ENCODE peak calls at places on chromosomes 7 and 10, in four cellular contexts. A is psoas muscle, K is upper lobe of left lung, O is transverse colon. R is an unnamed sample. For H3K4me1, the result is how much of the 10 kb centered on the place peaks cover.

GRCh38 chr7:116670409-116671036 is 1.5 kb upstream of the MET start:
- DNase-seq in A (no peak), K (no peak), O (no peak), R (no peak)

GRCh38 chr7:25964483-25964961 is 187.5 kb upstream of the NFE2L3 start:
- DNase-seq in K (no peak), O (peak), A (no peak), R (no peak)

GRCh38 chr10:91088300-91089140 is 131.9 kb upstream of the PCGF5 start:
- DNase-seq in O (no peak), A (no peak), K (no peak), R (no peak)

GRCh38 chr10:132627736-132628512 is 90.3 kb downstream of the INPP5A start:
- DNase-seq in O (no peak), K (no peak), A (peak), R (no peak)

GRCh38 chr10:72122221-72122620 is 33.9 kb upstream of the SPOCK2 start:
- DNase-seq in A (no peak), K (no peak), O (no peak), R (no peak)

GRCh38 chr10:78461333-78461732 is 427.7 kb downstream of the RPS24 start:
- DNase-seq in A (no peak), K (no peak), O (no peak), R (peak)

GRCh38 chr10:86655173-86655540 is 810 bp downstream of the OPN4 start:
- DNase-seq in K (no peak), O (no peak), A (no peak), R (peak)

GRCh38 chr10:3407208-3407607 is 234.6 kb upstream of the PITRM1 start:
- DNase-seq in A (no peak), K (no peak), O (no peak), R (no peak)

GRCh38 chr7:80809545-80809944 is 109.3 kb downstream of the SEMA3C start:
- DNase-seq in A (no peak), K (no peak), O (no peak), R (no peak)

DNA sequence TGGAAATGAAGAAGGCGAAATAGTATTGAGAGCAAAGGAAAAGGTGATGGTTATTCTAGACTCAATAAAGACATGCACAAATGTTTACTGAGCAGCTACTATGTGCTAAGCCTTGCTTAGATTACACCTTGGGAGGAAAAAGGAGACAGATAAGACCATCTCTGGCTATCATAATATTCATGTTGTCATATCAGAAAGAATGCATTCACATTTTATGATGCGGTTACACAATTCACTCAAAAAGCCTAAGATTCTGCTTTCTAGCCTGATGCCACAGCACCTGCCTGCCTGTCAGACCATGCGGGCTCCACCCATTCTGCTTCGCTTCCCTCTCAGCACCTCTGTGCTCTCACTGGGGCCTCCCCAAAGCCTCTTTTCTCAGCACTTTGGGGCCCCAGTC is 100.9 kb downstream of the JCAD start:
- DNase-seq in K (no peak), O (no peak), A (no peak), R (no peak)
- H3K27ac ChIP-seq in K (no peak), O (no peak), A (peak), R (no peak)

GRCh38 chr10:126781817-126782216 is 111.3 kb upstream of the C10orf90 start:
- DNase-seq in A (no peak), K (no peak), O (no peak), R (no peak)

GRCh38 chr10:126777726-126778125 is 107.2 kb upstream of the C10orf90 start:
- DNase-seq in A (no peak), K (no peak), O (no peak), R (no peak)
- H3K4me1 ChIP-seq in A (under half), K (under half), O (under half), R (under half)

GRCh38 chr7:499853-500485 is 19.7 kb downstream of the PDGFA start:
- DNase-seq in K (peak), O (no peak), A (peak), R (no peak)

GRCh38 chr7:497346-497745 is 22.3 kb downstream of the PDGFA start:
- DNase-seq in A (peak), K (peak), O (no peak), R (no peak)

GRCh38 chr7:497946-498655 is 21.5 kb downstream of the PDGFA start:
- DNase-seq in K (no peak), A (peak), O (no peak), R (no peak)

GRCh38 chr7:500521-501420 is 18.9 kb downstream of the PDGFA start:
- DNase-seq in O (no peak), K (peak), A (peak), R (no peak)

DNA sequence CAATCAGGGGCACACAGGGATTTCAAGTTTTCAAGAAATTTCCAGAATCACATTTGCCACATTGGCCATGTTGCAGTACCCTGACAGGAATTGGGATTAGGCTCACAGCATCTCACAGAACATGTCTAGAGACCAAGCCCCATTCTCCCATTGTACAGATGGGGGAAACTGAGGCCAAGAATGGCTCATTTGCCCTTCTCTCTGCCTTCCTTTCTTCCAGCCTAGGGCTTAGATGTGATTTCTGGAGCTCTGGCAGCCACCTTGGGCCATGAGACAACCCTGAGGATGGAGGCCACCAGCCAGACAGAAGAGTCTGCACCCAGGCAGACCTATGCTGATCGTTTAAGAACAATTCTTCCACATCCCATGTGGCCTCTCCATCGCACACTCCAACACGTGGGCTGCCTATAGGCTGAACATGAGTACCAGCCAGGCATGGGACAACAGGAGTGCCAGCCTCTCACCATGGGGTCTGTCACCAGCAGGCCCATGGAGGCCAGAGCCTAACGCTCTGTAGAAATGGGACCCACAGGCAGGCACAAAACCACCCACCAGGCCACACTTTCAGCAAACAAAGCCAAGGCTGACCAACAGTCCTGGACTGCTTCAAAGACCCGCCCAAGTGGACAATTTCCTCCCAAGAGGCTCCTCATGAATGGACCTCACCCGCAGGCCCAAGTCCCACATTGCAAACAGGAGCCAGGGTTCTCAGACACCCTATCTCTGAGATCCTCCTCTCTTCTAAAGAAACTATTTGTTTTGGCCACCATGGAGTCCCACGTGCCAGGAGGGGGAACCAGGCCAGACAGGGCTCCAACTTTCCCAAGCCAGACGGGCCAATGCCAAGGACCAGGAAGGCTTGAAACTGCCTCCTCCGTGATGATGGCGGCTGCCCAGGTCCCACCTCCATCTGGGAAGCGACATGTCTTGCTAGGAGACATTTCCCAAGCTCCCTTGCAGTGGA is 20.7 kb downstream of the PDGFA start:
- DNase-seq in A (peak), O (no peak), K (no peak), R (no peak)
- H3K27ac ChIP-seq in A (no peak), O (no peak), K (no peak), R (no peak)

DNA sequence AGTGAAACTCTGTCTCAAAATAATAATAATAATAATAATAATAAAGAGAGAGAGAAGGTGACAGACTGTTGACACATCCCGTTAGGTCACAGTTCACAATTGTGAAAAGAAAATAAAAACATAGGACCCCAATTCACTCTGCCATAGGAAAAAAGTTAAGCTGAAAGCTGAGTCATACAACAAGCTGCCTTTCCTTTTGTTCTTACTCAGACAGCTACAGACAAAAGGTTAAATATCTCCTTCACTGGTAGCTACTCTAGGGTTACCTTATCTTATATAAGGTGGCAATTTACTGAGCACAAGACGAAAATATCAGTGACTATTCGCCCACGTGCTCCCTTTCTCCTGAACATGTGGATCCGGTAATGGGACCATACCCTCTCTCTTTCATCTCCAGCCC is 17.5 kb downstream of the TUBAL3 start:
- DNase-seq in K (no peak), O (no peak), A (no peak), R (no peak)
- H3K4me1 ChIP-seq in K (under half), O (under half), A (under half), R (under half)

DNA sequence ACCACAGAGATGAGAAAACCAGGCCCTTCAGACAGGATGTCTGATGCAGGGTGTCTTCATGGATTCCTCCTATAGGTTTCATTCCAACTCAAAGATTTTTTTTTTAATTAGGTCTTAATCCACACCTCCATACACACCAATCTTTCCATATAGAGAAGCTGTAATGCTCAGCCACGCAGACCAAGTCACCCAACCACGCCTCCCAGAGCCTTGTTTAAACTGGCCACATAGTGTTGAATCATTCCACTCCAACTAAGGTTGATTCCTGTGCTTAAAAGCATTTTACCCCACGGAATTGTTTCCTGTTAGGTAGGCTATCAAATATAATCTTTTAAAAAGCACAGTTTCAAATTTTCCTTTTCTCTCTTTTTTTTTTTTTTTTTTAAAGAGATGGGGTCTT is 153.6 kb downstream of the TYW1B start:
- DNase-seq in K (no peak), A (no peak), O (no peak), R (no peak)
- H3K27ac ChIP-seq in K (no peak), A (no peak), O (no peak), R (no peak)

GRCh38 chr10:113019096-113019495 is 69.0 kb downstream of the TCF7L2 start:
- DNase-seq in A (no peak), K (no peak), O (no peak), R (no peak)
- H3K4me1 ChIP-seq in A (under half), K (under half), O (under half), R (under half)

GRCh38 chr7:50657341-50657873 is 92.2 kb upstream of the DDC start:
- DNase-seq in O (peak), A (peak), K (no peak), R (peak)

GRCh38 chr7:50653997-50654425 is 88.8 kb upstream of the DDC start:
- DNase-seq in K (no peak), O (peak), A (peak), R (peak)

GRCh38 chr7:50656141-50656895 is 91.1 kb upstream of the DDC start:
- DNase-seq in K (no peak), O (peak), A (peak), R (no peak)

GRCh38 chr7:50655020-50655419 is 89.8 kb upstream of the DDC start:
- DNase-seq in K (no peak), O (no peak), A (no peak), R (no peak)

DNA sequence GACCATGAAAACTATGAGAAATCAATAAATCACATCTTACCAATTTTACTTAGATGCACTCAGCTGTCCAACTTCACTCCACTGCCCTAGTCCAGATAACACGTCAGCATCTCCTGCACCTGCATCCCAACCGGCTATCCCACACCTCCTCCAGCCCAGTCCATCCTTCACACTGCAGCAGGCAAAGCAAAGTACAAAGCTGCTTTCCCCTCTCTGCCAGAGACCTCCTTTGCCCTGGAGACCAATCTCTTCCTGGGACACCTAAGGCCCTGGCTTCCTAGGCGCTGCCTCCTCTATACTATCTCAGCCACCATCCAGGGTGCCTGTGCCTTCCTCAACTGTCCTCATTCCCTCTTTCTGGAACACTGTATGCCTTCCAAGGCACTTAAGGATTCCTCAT is 90.3 kb upstream of the DDC start:
- DNase-seq in O (no peak), A (no peak), K (no peak), R (no peak)
- H3K27ac ChIP-seq in O (peak), A (peak), K (peak), R (no peak)

GRCh38 chr7:92723205-92723604 is 113.2 kb downstream of the CDK6 start:
- DNase-seq in O (no peak), K (no peak), A (no peak), R (no peak)

GRCh38 chr7:92717982-92718716 is 118.2 kb downstream of the CDK6 start:
- DNase-seq in K (no peak), O (peak), A (peak), R (no peak)

GRCh38 chr7:92717601-92717981 is 118.8 kb downstream of the CDK6 start:
- DNase-seq in A (no peak), O (no peak), K (no peak), R (no peak)

GRCh38 chr7:92722541-92722940 is 113.8 kb downstream of the CDK6 start:
- DNase-seq in K (no peak), A (no peak), O (no peak), R (no peak)

GRCh38 chr7:92720604-92721350 is 115.6 kb downstream of the CDK6 start:
- DNase-seq in O (no peak), A (no peak), K (no peak), R (no peak)
- H3K4me1 ChIP-seq in O (under half), A (under half), K (under half), R (under half)

DNA sequence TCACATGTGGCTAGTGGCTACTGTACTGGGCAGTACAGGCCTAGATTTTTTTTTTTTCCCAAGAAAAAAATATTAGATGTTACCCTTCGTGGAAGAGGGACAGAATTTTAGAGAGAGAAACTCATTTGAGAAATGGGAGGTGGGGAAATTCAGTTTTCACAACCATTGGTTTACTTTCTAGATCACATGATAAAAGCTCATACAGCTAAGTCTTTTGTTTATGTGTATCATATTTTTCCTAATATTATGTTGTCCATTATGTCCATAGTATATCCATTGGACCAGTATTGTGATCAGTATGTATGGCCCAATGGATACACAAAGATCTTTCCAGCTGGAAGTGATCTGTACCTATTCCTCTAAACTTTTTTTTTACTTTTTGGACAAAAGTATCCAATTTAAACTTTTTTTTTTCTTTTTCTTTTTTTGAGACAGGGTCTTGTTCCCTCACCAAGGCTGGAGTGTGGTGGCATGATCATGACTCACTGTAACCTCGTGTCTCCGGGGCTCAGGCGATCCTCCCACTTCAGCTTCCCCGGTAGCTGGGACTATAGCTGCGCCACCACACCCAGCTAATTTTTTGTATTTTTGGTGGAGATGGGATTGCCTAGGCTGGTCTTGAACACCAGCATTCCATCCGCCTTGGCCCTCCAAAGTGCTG is 4.1 kb downstream of the CALU start:
- DNase-seq in O (no peak), K (no peak), A (no peak), R (no peak)
- H3K27ac ChIP-seq in O (peak), K (no peak), A (no peak), R (no peak)

GRCh38 chr10:116237260-116237659 is 35.7 kb downstream of the GFRA1 start:
- DNase-seq in O (no peak), K (no peak), A (no peak), R (no peak)
- H3K4me1 ChIP-seq in O (under half), K (under half), A (under half), R (under half)

R was measured in ovary.